ENCODE peak calls at places on chromosomes 11 and 22, in nine cellular contexts. One of them, this sample, is unnamed.
A peak's percentile ranks its signal among the peaks of the same experiment; 100 is the strongest.

GRCh38 chr11:17976651-17977050 is 36.2 kb downstream of the SERGEF start:
- DNase-seq in HEK293T: no peak
- DNase-seq in BJ: no peak
- DNase-seq in activated T-cell treated with anti-CD3 and anti-CD28 coated beads for 1 hour: no peak
- DNase-seq in activated CD8-positive, alpha-beta memory T cell treated with anti-CD3 and anti-CD28 coated beads for 1 hour: no peak
- DNase-seq in OCI-LY7: no peak
- DNase-seq in activated CD4-positive, alpha-beta T cell treated with anti-CD3 and anti-CD28 coated beads for 4 hours: no peak
- DNase-seq in dermis blood vessel endothelial cell: no peak
- DNase-seq in aorta: no peak
- DNase-seq in this sample: no peak

GRCh38 chr11:65569164-65569972 is 909 bp upstream of the ZNRD2 start:
- DNase-seq in HEK293T: no peak
- DNase-seq in BJ: no peak
- DNase-seq in activated T-cell treated with anti-CD3 and anti-CD28 coated beads for 1 hour: no peak
- DNase-seq in activated CD8-positive, alpha-beta memory T cell treated with anti-CD3 and anti-CD28 coated beads for 1 hour: no peak
- DNase-seq in OCI-LY7: no peak
- DNase-seq in activated CD4-positive, alpha-beta T cell treated with anti-CD3 and anti-CD28 coated beads for 4 hours: no peak
- DNase-seq in dermis blood vessel endothelial cell: no peak
- DNase-seq in aorta: no peak
- DNase-seq in this sample: no peak

GRCh38 chr11:63592975-63593395 is 21.2 kb downstream of the PLAAT3 start:
- DNase-seq in HEK293T: peak; percentile 35
- DNase-seq in BJ: no peak
- DNase-seq in activated T-cell treated with anti-CD3 and anti-CD28 coated beads for 1 hour: no peak
- DNase-seq in activated CD8-positive, alpha-beta memory T cell treated with anti-CD3 and anti-CD28 coated beads for 1 hour: no peak
- DNase-seq in OCI-LY7: peak; percentile 33
- DNase-seq in activated CD4-positive, alpha-beta T cell treated with anti-CD3 and anti-CD28 coated beads for 4 hours: no peak
- DNase-seq in dermis blood vessel endothelial cell: peak; percentile 56
- DNase-seq in aorta: no peak
- DNase-seq in this sample: no peak

GRCh38 chr22:23225724-23226496 is 45.6 kb downstream of the BCR start:
- DNase-seq in HEK293T: no peak
- DNase-seq in BJ: no peak
- DNase-seq in activated T-cell treated with anti-CD3 and anti-CD28 coated beads for 1 hour: no peak
- DNase-seq in activated CD8-positive, alpha-beta memory T cell treated with anti-CD3 and anti-CD28 coated beads for 1 hour: no peak
- DNase-seq in OCI-LY7: no peak
- DNase-seq in activated CD4-positive, alpha-beta T cell treated with anti-CD3 and anti-CD28 coated beads for 4 hours: peak; percentile 31
- DNase-seq in dermis blood vessel endothelial cell: peak; percentile 75
- DNase-seq in aorta: peak; percentile 91
- DNase-seq in this sample: no peak

GRCh38 chr22:40605676-40606250 is 30.8 kb downstream of the MRTFA start:
- DNase-seq in HEK293T: no peak
- DNase-seq in BJ: no peak
- DNase-seq in activated T-cell treated with anti-CD3 and anti-CD28 coated beads for 1 hour: no peak
- DNase-seq in activated CD8-positive, alpha-beta memory T cell treated with anti-CD3 and anti-CD28 coated beads for 1 hour: no peak
- DNase-seq in OCI-LY7: no peak
- DNase-seq in activated CD4-positive, alpha-beta T cell treated with anti-CD3 and anti-CD28 coated beads for 4 hours: no peak
- DNase-seq in dermis blood vessel endothelial cell: peak; percentile 10
- DNase-seq in aorta: no peak
- DNase-seq in this sample: no peak

GRCh38 chr11:69644071-69644961 is 3.4 kb downstream of the CCND1 start:
- DNase-seq in HEK293T: no peak
- DNase-seq in BJ: peak; percentile 67
- DNase-seq in activated T-cell treated with anti-CD3 and anti-CD28 coated beads for 1 hour: no peak
- DNase-seq in activated CD8-positive, alpha-beta memory T cell treated with anti-CD3 and anti-CD28 coated beads for 1 hour: no peak
- DNase-seq in OCI-LY7: no peak
- DNase-seq in activated CD4-positive, alpha-beta T cell treated with anti-CD3 and anti-CD28 coated beads for 4 hours: no peak
- DNase-seq in dermis blood vessel endothelial cell: peak; percentile 74
- DNase-seq in aorta: peak; percentile 80
- DNase-seq in this sample: no peak

GRCh38 chr11:10646005-10646404 is 47.5 kb downstream of the IRAG1 start:
- DNase-seq in HEK293T: no peak
- DNase-seq in BJ: no peak
- DNase-seq in activated T-cell treated with anti-CD3 and anti-CD28 coated beads for 1 hour: no peak
- DNase-seq in activated CD8-positive, alpha-beta memory T cell treated with anti-CD3 and anti-CD28 coated beads for 1 hour: no peak
- DNase-seq in OCI-LY7: no peak
- DNase-seq in activated CD4-positive, alpha-beta T cell treated with anti-CD3 and anti-CD28 coated beads for 4 hours: no peak
- DNase-seq in dermis blood vessel endothelial cell: no peak
- DNase-seq in aorta: no peak
- DNase-seq in this sample: no peak

GRCh38 chr11:134277176-134278001 is 1.2 kb downstream of the GLB1L3 start:
- DNase-seq in HEK293T: no peak
- DNase-seq in BJ: no peak
- DNase-seq in activated T-cell treated with anti-CD3 and anti-CD28 coated beads for 1 hour: no peak
- DNase-seq in activated CD8-positive, alpha-beta memory T cell treated with anti-CD3 and anti-CD28 coated beads for 1 hour: no peak
- DNase-seq in OCI-LY7: no peak
- DNase-seq in activated CD4-positive, alpha-beta T cell treated with anti-CD3 and anti-CD28 coated beads for 4 hours: no peak
- DNase-seq in dermis blood vessel endothelial cell: peak; percentile 6
- DNase-seq in aorta: no peak
- DNase-seq in this sample: no peak

GRCh38 chr22:25745341-25746011 is 3.5 kb downstream of the MYO18B start:
- DNase-seq in HEK293T: no peak
- DNase-seq in BJ: peak; percentile 37
- DNase-seq in activated T-cell treated with anti-CD3 and anti-CD28 coated beads for 1 hour: no peak
- DNase-seq in activated CD8-positive, alpha-beta memory T cell treated with anti-CD3 and anti-CD28 coated beads for 1 hour: no peak
- DNase-seq in OCI-LY7: no peak
- DNase-seq in activated CD4-positive, alpha-beta T cell treated with anti-CD3 and anti-CD28 coated beads for 4 hours: no peak
- DNase-seq in dermis blood vessel endothelial cell: no peak
- DNase-seq in aorta: no peak
- DNase-seq in this sample: no peak

GRCh38 chr11:75301131-75301530 is 50.3 kb downstream of the ARRB1 start:
- DNase-seq in HEK293T: no peak
- DNase-seq in BJ: no peak
- DNase-seq in activated T-cell treated with anti-CD3 and anti-CD28 coated beads for 1 hour: no peak
- DNase-seq in activated CD8-positive, alpha-beta memory T cell treated with anti-CD3 and anti-CD28 coated beads for 1 hour: no peak
- DNase-seq in OCI-LY7: no peak
- DNase-seq in activated CD4-positive, alpha-beta T cell treated with anti-CD3 and anti-CD28 coated beads for 4 hours: no peak
- DNase-seq in dermis blood vessel endothelial cell: no peak
- DNase-seq in aorta: no peak
- DNase-seq in this sample: no peak

GRCh38 chr11:8098879-8099278 is 17.9 kb downstream of the TUB start:
- DNase-seq in HEK293T: no peak
- DNase-seq in BJ: no peak
- DNase-seq in activated T-cell treated with anti-CD3 and anti-CD28 coated beads for 1 hour: no peak
- DNase-seq in activated CD8-positive, alpha-beta memory T cell treated with anti-CD3 and anti-CD28 coated beads for 1 hour: no peak
- DNase-seq in OCI-LY7: no peak
- DNase-seq in activated CD4-positive, alpha-beta T cell treated with anti-CD3 and anti-CD28 coated beads for 4 hours: no peak
- DNase-seq in dermis blood vessel endothelial cell: no peak
- DNase-seq in aorta: no peak
- DNase-seq in this sample: no peak

GRCh38 chr11:61698173-61698965 is 18.2 kb downstream of the DAGLA start:
- DNase-seq in HEK293T: no peak
- DNase-seq in BJ: no peak
- DNase-seq in activated T-cell treated with anti-CD3 and anti-CD28 coated beads for 1 hour: no peak
- DNase-seq in activated CD8-positive, alpha-beta memory T cell treated with anti-CD3 and anti-CD28 coated beads for 1 hour: no peak
- DNase-seq in OCI-LY7: peak; percentile 30
- DNase-seq in activated CD4-positive, alpha-beta T cell treated with anti-CD3 and anti-CD28 coated beads for 4 hours: no peak
- DNase-seq in dermis blood vessel endothelial cell: no peak
- DNase-seq in aorta: no peak
- DNase-seq in this sample: no peak

This sample was measured in activated naive CD4-positive, alpha-beta T cell treated with anti-CD3 and anti-CD28 coated beads, Interleukin-2, amount 50 U/mL, for 16 hours.